ENCODE peak calls at places on chromosomes 3 and 15, in nine cellular contexts. P is kidney; V is cardiac muscle cell; B is body of pancreas; Q is lower lobe of right lung; R is K562; J is CD8-positive, alpha-beta T cell; Z is mesendoderm; W is right cardiac atrium. L is an unnamed sample.

GRCh38 chr3:72517804-72518442 is 330.3 kb downstream of the SHQ1 start:
- DNase-seq in W (no peak), B (no peak), Z (no peak), P (no peak), J (no peak), Q (no peak), V (no peak), R (no peak), L (no peak)

GRCh38 chr3:23923786-23924185 is 6.9 kb downstream of the RPL15 start:
- DNase-seq in P (no peak), R (no peak), W (no peak), B (no peak), Q (no peak), V (no peak), Z (no peak), J (no peak), L (no peak)

GRCh38 chr3:56102034-56102433 is 366.2 kb downstream of the ERC2 start:
- DNase-seq in Z (no peak), W (no peak), R (no peak), J (no peak), V (no peak), B (no peak), Q (no peak), P (no peak), L (no peak)

GRCh38 chr3:134083008-134083407 is 53.3 kb upstream of the SLCO2A1 start:
- DNase-seq in R (no peak), Z (no peak), Q (no peak), J (no peak), P (no peak), B (no peak), V (no peak), W (no peak), L (no peak)

GRCh38 chr15:77546050-77546501 is 86.6 kb downstream of the LINGO1 start:
- DNase-seq in P (peak; percentile 15), V (peak; percentile 64), B (no peak), W (no peak), Q (no peak), R (peak; percentile 46), Z (peak; percentile 69), J (no peak), L (no peak)

GRCh38 chr3:106981392-106981791 is 395.8 kb upstream of the CCDC54 start:
- DNase-seq in V (no peak), B (no peak), Q (no peak), W (no peak), R (no peak), P (no peak), J (no peak), Z (no peak), L (no peak)

GRCh38 chr3:168426196-168426595 is 330.5 kb upstream of the GOLIM4 start:
- DNase-seq in W (no peak), P (no peak), R (no peak), B (no peak), V (no peak), Q (no peak), Z (no peak), J (no peak), L (no peak)

GRCh38 chr15:83850846-83851245 is 196.9 kb downstream of the ADAMTSL3 start:
- DNase-seq in B (no peak), R (no peak), V (no peak), W (no peak), Z (no peak), P (no peak), J (no peak), Q (no peak), L (no peak)

GRCh38 chr3:136862611-136862951 is 573 bp downstream of the NCK1 start:
- DNase-seq in W (peak; percentile 72), V (peak; percentile 62), Z (peak; percentile 87), Q (peak; percentile 80), P (peak; percentile 87), B (peak; percentile 75), R (peak; percentile 34), J (no peak), L (peak; percentile 73)

GRCh38 chr3:174756200-174756829 is 102.8 kb upstream of the NAALADL2 start:
- DNase-seq in Z (no peak), B (no peak), J (no peak), Q (no peak), P (no peak), W (no peak), R (no peak), V (no peak), L (no peak)

GRCh38 chr3:98557324-98558010 is 25.7 kb downstream of the GPR15 start:
- DNase-seq in Q (no peak), P (no peak), J (no peak), R (no peak), Z (no peak), V (no peak), B (no peak), W (no peak), L (no peak)

GRCh38 chr15:86061581-86061980 is 18.1 kb upstream of the AGBL1 start:
- DNase-seq in P (no peak), J (no peak), V (no peak), B (no peak), R (no peak), Q (no peak), W (no peak), Z (no peak), L (no peak)

GRCh38 chr3:4588410-4588809 is 95.3 kb downstream of the ITPR1 start:
- DNase-seq in V (no peak), Z (no peak), Q (no peak), P (no peak), W (no peak), R (no peak), B (no peak), J (no peak), L (no peak)

GRCh38 chr15:29312387-29312786 is 42.8 kb upstream of the NSMCE3 start:
- DNase-seq in P (no peak), V (no peak), Q (no peak), R (no peak), Z (no peak), B (no peak), W (no peak), J (no peak), L (no peak)

GRCh38 chr3:126540946-126541627 is 17.1 kb downstream of the CHST13 start:
- DNase-seq in B (no peak), Z (no peak), J (no peak), W (no peak), Q (peak; percentile 41), V (no peak), R (peak; percentile 24), P (peak; percentile 58), L (peak; percentile 25)

GRCh38 chr15:27336676-27337075 is 365.7 kb downstream of the GABRG3 start:
- DNase-seq in Z (no peak), Q (no peak), V (no peak), P (no peak), R (no peak), J (no peak), B (no peak), W (no peak), L (no peak)

GRCh38 chr3:58666683-58667082 is at the start of gene FAM3D:
- DNase-seq in J (no peak), Q (no peak), W (peak; percentile 51), R (no peak), B (no peak), P (no peak), V (no peak), Z (no peak), L (no peak)

DNA sequence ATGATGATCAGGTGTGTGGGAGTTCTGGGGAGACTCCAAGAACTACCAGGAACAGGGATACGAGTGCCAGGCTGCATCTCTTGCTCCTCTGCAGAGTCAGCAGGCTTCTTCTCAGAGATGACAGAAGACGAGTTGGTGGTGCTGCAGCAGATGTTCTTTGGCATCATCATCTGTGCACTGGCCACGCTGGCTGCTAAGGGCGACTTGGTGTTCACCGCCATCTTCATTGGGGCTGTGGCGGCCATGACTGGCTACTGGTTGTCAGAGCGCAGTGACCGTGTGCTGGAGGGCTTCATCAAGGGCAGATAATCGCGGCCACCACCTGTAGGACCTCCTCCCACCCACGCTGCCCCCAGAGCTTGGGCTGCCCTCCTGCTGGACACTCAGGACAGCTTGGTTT is 7.9 kb downstream of the PRRT3 start:
- DNase-seq in V (no peak), J (no peak), W (no peak), R (no peak), B (no peak), Q (no peak), Z (no peak), P (no peak), L (no peak)
- H3K27ac ChIP-seq in V (no peak overlapping the region), J (no peak overlapping the region), W (no peak overlapping the region), R (no peak overlapping the region), B (no peak overlapping the region), Q (no peak overlapping the region), Z (no peak overlapping the region), P (no peak overlapping the region), L (no peak overlapping the region)

GRCh38 chr3:33658039-33658438 is 60.0 kb downstream of the CLASP2 start:
- DNase-seq in J (no peak), Z (no peak), R (no peak), B (no peak), Q (no peak), V (no peak), W (no peak), P (no peak), L (no peak)
- H3K4me3 ChIP-seq in J (peak overlapping the region; percentile 36), Z (no peak overlapping the region), R (no peak overlapping the region), B (no peak overlapping the region), Q (peak overlapping the region; percentile 58), V (peak overlapping the region; percentile 42), W (peak overlapping the region; percentile 87), P (peak overlapping the region; percentile 80), L (no peak overlapping the region)

GRCh38 chr3:43996379-43997301 is 245.0 kb upstream of the TOPAZ1 start:
- DNase-seq in P (no peak), B (peak; percentile 21), R (no peak), Q (peak; percentile 54), Z (peak; percentile 78), J (no peak), W (no peak), V (peak; percentile 69), L (peak; percentile 78)
- H3K27ac ChIP-seq in P (no peak overlapping the region), B (no peak overlapping the region), R (no peak overlapping the region), Q (no peak overlapping the region), Z (no peak overlapping the region), J (no peak overlapping the region), W (no peak overlapping the region), V (no peak overlapping the region), L (no peak overlapping the region)

GRCh38 chr15:89089316-89090230 is 1.3 kb downstream of the ABHD2 start:
- DNase-seq in Z (no peak), R (no peak), W (no peak), P (no peak), Q (no peak), J (no peak), B (peak; percentile 43), V (no peak), L (no peak)
- H3K4me3 ChIP-seq in Z (no peak overlapping the region), R (peak overlapping the region; percentile 72), W (peak overlapping the region; percentile 82), P (peak overlapping the region; percentile 75), Q (peak overlapping the region; percentile 97), J (peak overlapping the region; percentile 65), B (peak overlapping the region; percentile 88), V (peak overlapping the region; percentile 90), L (peak overlapping the region; percentile 85)